ENCODE peak calls at places on chromosomes 3 and 15, in five cellular contexts. One of them, this sample, is unnamed.

GRCh38 chr15:92011611-92012367 is 158.3 kb downstream of the SLCO3A1 start:
- DNase-seq in posterior cingulate gyrus: no peak
- DNase-seq in left colon: no peak
- DNase-seq in K562: no peak
- DNase-seq in stimulated activated CD8-positive, alpha-beta memory T cell treated with anti-CD3 and anti-CD28 coated beads, Interleukin-7, amount 100 ng/mL, for 1 hour: no peak
- DNase-seq in this sample: no peak

GRCh38 chr15:101063891-101064794 is 145.0 kb downstream of the LRRK1 start:
- DNase-seq in posterior cingulate gyrus: peak
- DNase-seq in left colon: no peak
- DNase-seq in K562: no peak
- DNase-seq in stimulated activated CD8-positive, alpha-beta memory T cell treated with anti-CD3 and anti-CD28 coated beads, Interleukin-7, amount 100 ng/mL, for 1 hour: no peak
- DNase-seq in this sample: peak

GRCh38 chr3:132343018-132343612 is 25.9 kb downstream of the ACP3 start:
- DNase-seq in posterior cingulate gyrus: no peak
- DNase-seq in left colon: peak
- DNase-seq in K562: peak
- DNase-seq in stimulated activated CD8-positive, alpha-beta memory T cell treated with anti-CD3 and anti-CD28 coated beads, Interleukin-7, amount 100 ng/mL, for 1 hour: no peak
- DNase-seq in this sample: no peak

GRCh38 chr15:58549013-58549779 is 117.4 kb downstream of the LIPC start:
- DNase-seq in posterior cingulate gyrus: no peak
- DNase-seq in left colon: no peak
- DNase-seq in K562: no peak
- DNase-seq in stimulated activated CD8-positive, alpha-beta memory T cell treated with anti-CD3 and anti-CD28 coated beads, Interleukin-7, amount 100 ng/mL, for 1 hour: no peak
- DNase-seq in this sample: no peak

GRCh38 chr3:46019707-46020106 is 7.6 kb downstream of the XCR1 start:
- DNase-seq in posterior cingulate gyrus: no peak
- DNase-seq in left colon: no peak
- DNase-seq in K562: no peak
- DNase-seq in stimulated activated CD8-positive, alpha-beta memory T cell treated with anti-CD3 and anti-CD28 coated beads, Interleukin-7, amount 100 ng/mL, for 1 hour: no peak
- DNase-seq in this sample: no peak

GRCh38 chr3:100163787-100164186 is 49.5 kb upstream of the FILIP1L start:
- DNase-seq in posterior cingulate gyrus: no peak
- DNase-seq in left colon: no peak
- DNase-seq in K562: no peak
- DNase-seq in stimulated activated CD8-positive, alpha-beta memory T cell treated with anti-CD3 and anti-CD28 coated beads, Interleukin-7, amount 100 ng/mL, for 1 hour: no peak
- DNase-seq in this sample: no peak

GRCh38 chr3:175732053-175732452 is 872.9 kb downstream of the NAALADL2 start:
- DNase-seq in posterior cingulate gyrus: no peak
- DNase-seq in left colon: no peak
- DNase-seq in K562: no peak
- DNase-seq in stimulated activated CD8-positive, alpha-beta memory T cell treated with anti-CD3 and anti-CD28 coated beads, Interleukin-7, amount 100 ng/mL, for 1 hour: no peak
- DNase-seq in this sample: no peak

GRCh38 chr15:90471769-90472168 is 58.0 kb upstream of the CRTC3 start:
- DNase-seq in posterior cingulate gyrus: no peak
- DNase-seq in left colon: no peak
- DNase-seq in K562: no peak
- DNase-seq in stimulated activated CD8-positive, alpha-beta memory T cell treated with anti-CD3 and anti-CD28 coated beads, Interleukin-7, amount 100 ng/mL, for 1 hour: no peak
- DNase-seq in this sample: no peak

GRCh38 chr3:108462899-108463298 is 47.5 kb downstream of the MYH15 start:
- DNase-seq in posterior cingulate gyrus: no peak
- DNase-seq in left colon: no peak
- DNase-seq in K562: no peak
- DNase-seq in stimulated activated CD8-positive, alpha-beta memory T cell treated with anti-CD3 and anti-CD28 coated beads, Interleukin-7, amount 100 ng/mL, for 1 hour: no peak
- DNase-seq in this sample: no peak

GRCh38 chr3:153158184-153158583 is 3.8 kb upstream of the RAP2B start:
- DNase-seq in posterior cingulate gyrus: no peak
- DNase-seq in left colon: no peak
- DNase-seq in K562: no peak
- DNase-seq in stimulated activated CD8-positive, alpha-beta memory T cell treated with anti-CD3 and anti-CD28 coated beads, Interleukin-7, amount 100 ng/mL, for 1 hour: no peak
- DNase-seq in this sample: no peak

GRCh38 chr3:186427627-186428026 is 65.6 kb upstream of the DGKG start:
- DNase-seq in posterior cingulate gyrus: no peak
- DNase-seq in left colon: no peak
- DNase-seq in K562: no peak
- DNase-seq in stimulated activated CD8-positive, alpha-beta memory T cell treated with anti-CD3 and anti-CD28 coated beads, Interleukin-7, amount 100 ng/mL, for 1 hour: no peak
- DNase-seq in this sample: no peak

GRCh38 chr15:47179988-47180387 is 537.3 kb upstream of the SEMA6D start:
- DNase-seq in posterior cingulate gyrus: no peak
- DNase-seq in left colon: no peak
- DNase-seq in K562: no peak
- DNase-seq in stimulated activated CD8-positive, alpha-beta memory T cell treated with anti-CD3 and anti-CD28 coated beads, Interleukin-7, amount 100 ng/mL, for 1 hour: no peak
- DNase-seq in this sample: no peak

This sample was measured in mesenteric fat pad.